ENCODE peak calls at places on chromosomes 11 and 22, in eight cellular contexts. Y is HCT116, R is GM23248, H is SK-N-SH, B is hepatocyte, O is GM23338, A is PC-3, D is neural progenitor cell. F is an unnamed sample.
A peak's percentile ranks its signal among the peaks of the same experiment; 100 is the strongest.

GRCh38 chr22:48485144-48486135 is 1342.2 kb downstream of the BRD1 start:
- DNase-seq in B (no peak), H (no peak), Y (no peak), D (no peak), R (no peak), O (no peak), A (no peak), F (no peak)

GRCh38 chr11:93736129-93736528 is 5.2 kb downstream of the TAF1D start:
- DNase-seq in O (no peak), R (peak; percentile 43), A (no peak), Y (no peak), B (no peak), D (no peak), H (no peak), F (no peak)

GRCh38 chr11:71305041-71305440 is 52.7 kb upstream of the SHANK2 start:
- DNase-seq in B (no peak), A (no peak), H (no peak), Y (no peak), O (no peak), R (no peak), D (no peak), F (no peak)

GRCh38 chr22:26550498-26551033 is 38.3 kb upstream of the TFIP11 start:
- DNase-seq in R (peak; percentile 85), D (peak; percentile 55), B (no peak), Y (no peak), A (peak; percentile 3), O (peak; percentile 36), H (no peak), F (no peak)

GRCh38 chr11:5284551-5285130 is 14.9 kb upstream of the HBE1 start:
- DNase-seq in D (no peak), R (no peak), A (no peak), Y (no peak), B (no peak), O (no peak), H (no peak), F (no peak)

GRCh38 chr22:36544107-36544620 is 15.2 kb upstream of the EIF3D start:
- DNase-seq in O (no peak), Y (no peak), R (peak; percentile 95), D (no peak), B (no peak), H (no peak), A (peak; percentile 22), F (no peak)

GRCh38 chr22:39240841-39241631 is 3.7 kb downstream of the PDGFB start:
- DNase-seq in Y (peak; percentile 64), B (peak; percentile 86), R (peak; percentile 58), A (peak; percentile 49), O (no peak), D (peak; percentile 35), H (no peak), F (no peak)

GRCh38 chr11:47083913-47084312 is 92.8 kb downstream of the ARFGAP2 start:
- DNase-seq in A (peak; percentile 73), O (no peak), D (no peak), B (no peak), Y (no peak), H (no peak), R (peak; percentile 71), F (no peak)

GRCh38 chr11:1759151-1759850 is 4.4 kb downstream of the CTSD start:
- DNase-seq in Y (no peak), H (no peak), D (no peak), B (no peak), A (no peak), O (no peak), R (no peak), F (no peak)

GRCh38 chr11:27926981-27927481 is 180.9 kb downstream of the KIF18A start:
- DNase-seq in O (no peak), B (no peak), H (no peak), Y (no peak), A (peak; percentile 89), D (no peak), R (peak; percentile 90), F (no peak)

GRCh38 chr11:83656931-83657330 is 370.8 kb upstream of the CCDC90B start:
- DNase-seq in H (no peak), Y (no peak), O (no peak), B (no peak), D (no peak), A (no peak), R (no peak), F (no peak)

GRCh38 chr11:119772581-119772980 is 43.6 kb upstream of the NECTIN1 start:
- DNase-seq in B (no peak), O (no peak), R (no peak), A (no peak), D (no peak), H (no peak), Y (no peak), F (no peak)

GRCh38 chr11:30197869-30198268 is 32.9 kb upstream of the FSHB start:
- DNase-seq in A (no peak), Y (no peak), R (no peak), H (no peak), D (no peak), O (no peak), B (no peak), F (no peak)

GRCh38 chr11:73981051-73981805 is 1.4 kb downstream of the UCP2 start:
- DNase-seq in R (no peak), Y (no peak), H (no peak), A (no peak), O (no peak), B (no peak), D (no peak), F (peak; percentile 33)

GRCh38 chr11:86896486-86896885 is 58.7 kb downstream of the FZD4 start:
- DNase-seq in H (no peak), D (no peak), O (no peak), A (no peak), Y (no peak), R (peak; percentile 77), B (no peak), F (no peak)

GRCh38 chr11:32435152-32435480 is 223 bp downstream of the WT1 start:
- DNase-seq in A (peak; percentile 37), Y (no peak), B (no peak), R (no peak), D (no peak), O (peak; percentile 45), H (no peak), F (no peak)

GRCh38 chr11:102603091-102603490 is 22.0 kb downstream of the MMP20 start:
- DNase-seq in H (no peak), Y (peak; percentile 92), B (no peak), D (peak; percentile 58), A (no peak), R (peak; percentile 49), O (no peak), F (no peak)

GRCh38 chr11:85923455-85923854 is 68.3 kb downstream of the CCDC83 start:
- DNase-seq in A (no peak), H (no peak), Y (no peak), O (no peak), D (no peak), R (no peak), B (no peak), F (no peak)

GRCh38 chr11:120386318-120386717 is 50.1 kb downstream of the ARHGEF12 start:
- DNase-seq in H (no peak), O (no peak), D (no peak), B (no peak), A (no peak), Y (no peak), R (no peak), F (no peak)

DNA sequence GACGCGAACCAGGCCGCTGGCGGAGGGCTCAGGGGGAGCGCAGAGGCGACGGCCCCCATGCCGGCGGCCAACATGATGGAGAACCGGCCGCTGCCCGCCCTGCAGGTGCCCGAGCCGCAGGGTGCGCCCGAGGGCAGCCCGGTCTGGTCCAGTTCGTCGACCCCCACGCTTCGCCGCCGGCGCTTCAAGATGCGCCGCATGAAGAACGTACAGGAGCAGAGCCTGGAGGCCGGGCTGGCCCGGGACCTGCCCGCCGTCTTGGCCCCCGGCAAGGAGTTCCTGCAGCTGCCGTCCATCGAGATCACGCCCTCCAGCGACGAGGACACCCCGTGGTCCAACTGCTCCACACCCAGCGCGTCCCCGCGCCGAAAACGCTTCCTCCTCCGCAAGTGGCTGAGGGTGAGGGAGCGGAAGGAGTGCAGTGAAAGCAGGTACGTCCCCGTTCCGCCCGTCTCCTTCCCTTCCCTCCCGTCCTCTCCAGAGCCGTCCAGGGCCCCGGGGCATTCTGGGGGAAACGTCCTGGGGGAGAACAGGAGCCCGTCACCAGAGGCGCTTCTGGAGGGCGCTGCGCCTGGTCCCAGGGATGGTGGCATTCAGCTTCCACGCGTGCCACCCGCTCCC is 777 bp downstream of the GRAMD1B start:
- DNase-seq in H (no peak), A (peak; percentile 72), Y (no peak), O (peak; percentile 81), D (peak; percentile 70), B (peak; percentile 45), R (peak; percentile 77), F (no peak)
- TF ChIP-seq EZH2phosphoT487 in H (no peak), A (no peak), Y (no peak), O (no peak), D (no peak), B (no peak), R (no peak), F (no peak)

DNA sequence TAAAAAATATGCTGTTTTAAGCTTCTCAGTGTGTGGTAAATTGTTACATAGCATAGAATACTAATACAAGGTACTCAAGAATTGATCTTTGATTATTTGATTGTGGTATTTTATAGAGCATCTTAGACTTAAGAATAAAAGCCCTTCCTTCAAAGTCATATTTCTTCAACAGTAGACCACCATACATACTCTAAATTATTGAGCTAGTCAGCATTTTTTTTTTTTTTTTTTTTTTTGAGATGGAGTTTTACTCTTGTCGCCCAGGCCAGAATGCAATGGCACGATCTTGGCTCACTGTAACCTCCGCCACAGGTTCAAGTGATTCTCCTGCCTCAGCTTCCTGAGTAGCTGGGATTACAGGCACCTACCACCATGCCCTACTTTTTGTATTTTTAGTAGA is 436.7 kb upstream of the LUZP2 start:
- DNase-seq in Y (no peak), R (no peak), D (no peak), A (no peak), B (no peak), H (no peak), O (no peak), F (no peak)
- H3K27ac ChIP-seq in Y (no peak overlapping the region), R (no peak overlapping the region), D (no peak overlapping the region), A (no peak overlapping the region), B (no peak overlapping the region), H (no peak overlapping the region), O (no peak overlapping the region), F (no peak overlapping the region)

DNA sequence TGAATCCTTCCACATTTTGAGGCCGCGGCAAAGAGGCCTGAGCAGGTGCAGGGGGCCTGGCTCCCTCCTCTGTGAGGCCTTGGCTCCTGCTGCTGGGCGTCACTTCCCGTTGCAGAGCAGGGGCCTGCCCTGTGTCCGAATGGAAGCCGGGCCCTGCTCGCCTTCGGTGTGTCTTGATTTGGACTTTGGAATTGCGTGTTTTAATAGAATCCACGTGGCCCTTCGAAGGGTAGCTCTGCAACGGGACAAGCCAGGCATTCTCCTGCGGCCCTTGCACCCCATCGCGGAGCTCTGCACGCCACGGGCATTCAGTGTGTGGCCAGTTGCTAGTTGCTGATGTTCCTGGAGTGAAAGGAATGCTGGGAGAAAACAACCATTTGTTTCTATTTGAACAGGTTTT is 25.8 kb downstream of the SAMM50 start:
- DNase-seq in Y (no peak), D (no peak), O (no peak), R (no peak), H (no peak), B (no peak), A (no peak), F (no peak)
- H3K4me3 ChIP-seq in Y (no peak overlapping the region), D (no peak overlapping the region), O (no peak overlapping the region), R (no peak overlapping the region), H (no peak overlapping the region), B (no peak overlapping the region), A (no peak overlapping the region), F (no peak overlapping the region)

GRCh38 chr11:3747704-3748103 is 49.6 kb downstream of the NUP98 start:
- DNase-seq in A (peak; percentile 53), O (no peak), D (no peak), R (peak; percentile 92), H (no peak), B (peak; percentile 14), Y (no peak), F (no peak)
- TF ChIP-seq EZH2phosphoT487 in A (no peak), O (no peak), D (no peak), R (no peak), H (no peak), B (no peak), Y (no peak), F (no peak)